ENCODE peak calls at places on chromosome 18, in ten cellular contexts. V is heart right ventricle, N is lower lobe of right lung, I is ovary, Z is right atrium auricular region, E is thyroid gland, R is heart left ventricle, J is hepatocyte, Y is sigmoid colon, L is pancreas. X is an unnamed sample. For H3K9me3, the result is how much of the 10 kb centered on the place peaks cover.

GRCh38 chr18:22691988-22692710 is 241.0 kb upstream of the RBBP8 start:
- DNase-seq in V (no peak), N (no peak), I (no peak), Z (no peak), E (no peak), R (no peak), J (peak), Y (no peak), L (no peak), X (no peak)

GRCh38 chr18:63882333-63883141 is 5.0 kb upstream of the SERPINB2 start:
- DNase-seq in V (no peak), N (no peak), I (no peak), Z (no peak), E (peak), R (no peak), J (peak), Y (no peak), L (peak), X (no peak)

GRCh38 chr18:70468861-70469570 is 180.2 kb downstream of the SOCS6 start:
- DNase-seq in V (no peak), N (no peak), I (no peak), Z (no peak), E (no peak), R (no peak), J (no peak), Y (no peak), L (no peak), X (peak)

GRCh38 chr18:63831080-63831788 is 56.0 kb downstream of the SERPINB7 start:
- DNase-seq in V (no peak), N (no peak), I (no peak), Z (no peak), E (no peak), R (no peak), J (no peak), Y (no peak), L (no peak), X (no peak)

GRCh38 chr18:12839057-12839525 is 44.9 kb downstream of the PTPN2 start:
- DNase-seq in V (no peak), N (no peak), I (no peak), Z (no peak), E (no peak), R (no peak), J (no peak), Y (no peak), L (no peak), X (no peak)

GRCh38 chr18:68721681-68722583 is 7.0 kb upstream of the TMX3 start:
- DNase-seq in V (no peak), N (no peak), I (no peak), Z (no peak), E (no peak), R (no peak), J (no peak), Y (no peak), L (no peak), X (no peak)

GRCh38 chr18:29436459-29436858 is 1259.5 kb upstream of the CDH2 start:
- DNase-seq in V (no peak), N (no peak), I (no peak), Z (no peak), E (no peak), R (no peak), J (no peak), Y (no peak), L (no peak), X (no peak)

GRCh38 chr18:27428120-27428519 is 243.0 kb upstream of the CHST9 start:
- DNase-seq in V (no peak), N (no peak), I (no peak), Z (no peak), E (no peak), R (no peak), J (peak), Y (no peak), L (no peak), X (no peak)

GRCh38 chr18:44957440-44957839 is 276.8 kb downstream of the SETBP1 start:
- DNase-seq in V (no peak), N (no peak), I (no peak), Z (no peak), E (no peak), R (no peak), J (no peak), Y (no peak), L (no peak), X (no peak)

GRCh38 chr18:38688402-38688801 is 1122.8 kb upstream of the CELF4 start:
- DNase-seq in V (no peak), N (no peak), I (no peak), Z (no peak), E (no peak), R (no peak), J (peak), Y (no peak), L (no peak), X (no peak)

GRCh38 chr18:51157215-51157614 is 40.3 kb downstream of the MEX3C start:
- DNase-seq in V (no peak), N (no peak), I (no peak), Z (no peak), E (no peak), R (no peak), J (no peak), Y (no peak), L (no peak), X (no peak)

GRCh38 chr18:35747894-35748472 is 166.4 kb downstream of the GALNT1 start:
- DNase-seq in V (no peak), N (no peak), I (no peak), Z (no peak), E (no peak), R (no peak), J (no peak), Y (no peak), L (no peak), X (no peak)

GRCh38 chr18:34548973-34549294 is 161.2 kb upstream of the DTNA start:
- DNase-seq in V (no peak), N (no peak), I (no peak), Z (no peak), E (no peak), R (no peak), J (no peak), Y (no peak), L (no peak), X (no peak)

GRCh38 chr18:34871435-34871834 is 161.3 kb downstream of the DTNA start:
- DNase-seq in V (no peak), N (no peak), I (no peak), Z (no peak), E (no peak), R (no peak), J (no peak), Y (no peak), L (no peak), X (no peak)

GRCh38 chr18:58896734-58897508 is 32.2 kb downstream of the ZNF532 start:
- DNase-seq in V (no peak), N (no peak), I (no peak), Z (no peak), E (no peak), R (no peak), J (no peak), Y (no peak), L (no peak), X (peak)

GRCh38 chr18:78875268-78875997 is 104.2 kb upstream of the SALL3 start:
- DNase-seq in V (no peak), N (no peak), I (no peak), Z (peak), E (no peak), R (no peak), J (peak), Y (no peak), L (no peak), X (peak)

GRCh38 chr18:58202406-58202730 is 158.3 kb downstream of the NEDD4L start:
- DNase-seq in V (no peak), N (no peak), I (no peak), Z (no peak), E (no peak), R (no peak), J (peak), Y (no peak), L (no peak), X (no peak)

GRCh38 chr18:48607049-48607984 is 68.5 kb downstream of the CTIF start:
- DNase-seq in V (peak), N (no peak), I (peak), Z (no peak), E (peak), R (peak), J (peak), Y (no peak), L (peak), X (peak)

GRCh38 chr18:55387139-55387984 is 200.6 kb downstream of the TCF4 start:
- DNase-seq in V (peak), N (no peak), I (no peak), Z (no peak), E (no peak), R (peak), J (no peak), Y (no peak), L (no peak), X (no peak)

GRCh38 chr18:24983566-24983965 is 368.4 kb downstream of the ZNF521 start:
- DNase-seq in V (no peak), N (no peak), I (no peak), Z (no peak), E (no peak), R (no peak), J (no peak), Y (no peak), L (no peak), X (no peak)

GRCh38 chr18:70382032-70382431 is 93.2 kb downstream of the SOCS6 start:
- DNase-seq in V (no peak), N (peak), I (no peak), Z (no peak), E (no peak), R (no peak), J (no peak), Y (no peak), L (no peak), X (no peak)

DNA sequence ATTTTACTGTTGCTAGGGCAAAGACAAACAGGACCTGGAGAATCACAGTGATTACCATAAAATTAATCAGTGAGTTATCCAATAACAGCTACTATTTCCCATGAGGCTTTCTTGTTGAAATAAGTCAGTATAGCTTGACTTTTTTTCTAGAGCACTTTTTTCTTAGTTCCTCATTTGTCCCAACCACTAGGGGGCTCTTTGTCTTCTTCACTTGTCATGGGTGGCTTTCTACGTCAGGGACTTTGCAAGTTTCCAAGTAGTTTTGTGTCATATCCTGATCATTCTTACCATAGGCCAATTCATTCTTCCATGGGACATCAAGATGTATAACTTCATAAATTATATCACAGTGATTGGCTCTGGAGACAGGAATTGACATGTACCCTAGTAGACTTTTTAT is 1019.6 kb upstream of the PIK3C3 start:
- DNase-seq in V (no peak), N (no peak), I (no peak), Z (no peak), E (no peak), R (no peak), J (peak), Y (no peak), L (no peak), X (no peak)
- TF ChIP-seq CTCF in V (peak), N (peak), I (no peak), Z (peak), E (no peak), R (peak), J (peak), Y (no peak), L (no peak), X (peak)

GRCh38 chr18:80023173-80023572 is 11.1 kb upstream of the RBFA start:
- DNase-seq in V (no peak), N (no peak), I (no peak), Z (no peak), E (no peak), R (no peak), J (no peak), Y (no peak), L (no peak), X (peak)
- H3K9me3 ChIP-seq in V (under half), N (half or more), I (half or more), Z (half or more), E (under half), R (half or more), J (under half), Y (under half), L (under half), X (under half)

DNA sequence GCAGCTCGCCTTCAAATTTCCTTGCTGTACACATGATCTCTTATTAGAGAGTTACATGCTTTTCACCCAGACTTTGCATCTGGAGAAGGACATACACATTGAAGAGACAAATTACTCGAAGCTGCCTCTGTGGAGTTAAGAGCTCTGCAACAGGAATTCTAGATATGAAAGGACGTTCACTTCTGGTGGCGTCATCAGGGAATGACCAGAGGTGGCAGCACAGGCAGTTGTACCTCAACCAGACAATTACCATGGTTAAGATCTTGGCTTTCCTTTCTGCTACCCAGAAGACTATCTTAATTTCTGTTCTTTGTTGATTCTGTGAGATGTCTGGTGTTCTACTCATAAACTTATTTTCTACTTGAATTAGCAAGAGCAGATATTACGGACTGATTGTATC is 39.1 kb upstream of the MC4R start:
- DNase-seq in V (no peak), N (no peak), I (no peak), Z (no peak), E (no peak), R (no peak), J (peak), Y (no peak), L (no peak), X (no peak)
- TF ChIP-seq CTCF in V (no peak), N (no peak), I (no peak), Z (no peak), E (no peak), R (no peak), J (no peak), Y (no peak), L (no peak), X (no peak)

DNA sequence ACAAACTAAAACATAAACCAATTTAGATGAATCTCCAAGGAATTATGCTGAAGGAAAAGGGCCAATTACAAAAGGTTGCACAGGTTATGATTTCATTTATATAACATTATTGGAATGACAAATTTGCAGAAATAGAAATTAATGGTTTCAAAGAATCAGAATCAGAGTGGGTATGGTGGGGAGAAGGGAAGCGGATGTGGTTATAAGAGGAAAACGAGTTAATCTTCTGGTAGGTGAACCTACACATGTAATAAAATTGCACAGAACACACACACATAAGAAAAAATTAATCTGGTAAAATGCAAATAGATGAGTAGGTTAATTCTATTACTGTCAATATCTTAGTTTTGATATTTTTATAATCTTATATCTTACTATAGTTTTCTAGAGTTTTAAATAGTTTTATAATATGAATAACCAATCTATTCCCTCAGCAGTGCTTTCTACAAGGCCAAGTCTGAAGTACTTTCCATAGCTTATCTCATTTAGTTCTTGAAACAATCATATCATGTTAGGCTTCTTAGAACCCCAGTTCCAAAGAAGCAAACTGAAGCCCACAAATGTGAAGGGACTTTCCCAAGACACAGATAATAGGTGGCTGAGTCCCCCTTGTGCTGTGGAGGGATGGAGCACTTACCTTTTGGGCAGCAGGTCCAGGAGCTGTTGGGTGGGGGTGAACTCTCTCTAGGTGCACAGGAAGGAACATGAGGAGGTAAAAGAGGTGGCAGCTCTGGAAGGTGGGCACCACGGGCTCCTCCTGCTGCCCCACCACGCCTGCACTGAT is 31.5 kb downstream of the ZNF519 start:
- DNase-seq in V (no peak), N (no peak), I (no peak), Z (no peak), E (no peak), R (no peak), J (no peak), Y (no peak), L (no peak), X (no peak)
- H3K9me3 ChIP-seq in V (under half), N (under half), I (under half), Z (under half), E (under half), R (under half), J (under half), Y (under half), L (under half), X (under half)

GRCh38 chr18:5457467-5457957 is 86.3 kb downstream of the EPB41L3 start:
- DNase-seq in V (no peak), N (no peak), I (no peak), Z (no peak), E (no peak), R (no peak), J (no peak), Y (no peak), L (no peak), X (no peak)

GRCh38 chr18:5461056-5461455 is 82.7 kb downstream of the EPB41L3 start:
- DNase-seq in V (no peak), N (no peak), I (no peak), Z (no peak), E (no peak), R (no peak), J (no peak), Y (no peak), L (no peak), X (no peak)

GRCh38 chr18:5455644-5456043 is 88.2 kb downstream of the EPB41L3 start:
- DNase-seq in V (no peak), N (no peak), I (no peak), Z (no peak), E (no peak), R (no peak), J (no peak), Y (no peak), L (no peak), X (no peak)

GRCh38 chr18:5452943-5453342 is 90.9 kb downstream of the EPB41L3 start:
- DNase-seq in V (no peak), N (no peak), I (no peak), Z (no peak), E (no peak), R (no peak), J (no peak), Y (no peak), L (no peak), X (no peak)

DNA sequence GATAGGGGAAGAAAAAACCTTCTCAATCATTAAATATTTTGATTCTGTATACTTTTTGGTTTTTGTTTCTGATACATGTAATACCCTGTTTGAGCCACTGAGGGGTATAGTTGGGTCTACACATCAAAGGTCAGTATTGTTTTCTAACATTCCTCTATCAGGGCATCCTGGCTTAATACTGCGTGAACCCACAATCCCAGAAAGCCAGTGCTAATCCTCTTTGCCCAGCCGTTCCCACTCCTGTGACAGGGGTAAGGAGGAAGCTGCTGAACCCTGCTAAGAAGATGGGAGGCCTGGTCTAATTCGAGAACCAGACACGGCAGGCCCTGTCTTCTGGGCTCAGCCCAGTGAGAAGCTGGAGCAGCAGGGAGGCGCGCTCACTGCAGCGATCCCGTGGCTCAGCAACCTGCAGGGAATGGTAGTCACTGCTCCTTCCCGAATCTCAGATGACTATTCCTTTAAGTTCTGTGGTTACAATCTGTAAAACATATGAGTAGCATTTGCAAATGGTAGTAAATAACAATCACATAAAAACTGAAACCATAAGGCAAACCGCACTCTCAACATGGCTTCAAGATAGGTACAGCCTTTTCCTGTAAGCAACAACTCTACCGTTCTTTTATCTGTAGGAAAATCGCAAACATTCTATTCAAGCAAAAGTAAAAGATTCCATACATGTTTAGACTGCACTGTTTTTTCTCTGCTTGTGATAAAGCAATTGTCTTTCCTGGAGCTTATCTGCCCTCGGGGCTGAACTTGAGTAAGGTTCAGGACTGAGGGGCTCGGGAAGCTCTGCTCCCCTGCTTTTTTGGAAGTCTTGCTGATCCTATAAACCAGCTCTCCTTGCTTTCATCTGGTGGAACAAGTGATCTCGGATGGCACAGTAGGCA is 87.0 kb downstream of the EPB41L3 start:
- DNase-seq in V (no peak), N (no peak), I (no peak), Z (peak), E (no peak), R (no peak), J (peak), Y (peak), L (no peak), X (peak)
- TF ChIP-seq CTCF in V (peak), N (no peak), I (peak), Z (peak), E (no peak), R (peak), J (peak), Y (peak), L (no peak), X (peak)

GRCh38 chr18:8900552-8900951 is 195.2 kb downstream of the MTCL1 start:
- DNase-seq in V (no peak), N (no peak), I (no peak), Z (no peak), E (no peak), R (no peak), J (no peak), Y (no peak), L (no peak), X (no peak)

GRCh38 chr18:8901019-8901418 is 195.7 kb downstream of the MTCL1 start:
- DNase-seq in V (no peak), N (no peak), I (no peak), Z (no peak), E (no peak), R (no peak), J (no peak), Y (no peak), L (no peak), X (no peak)

GRCh38 chr18:8895341-8895740 is 190.0 kb downstream of the MTCL1 start:
- DNase-seq in V (no peak), N (no peak), I (no peak), Z (no peak), E (no peak), R (no peak), J (no peak), Y (no peak), L (no peak), X (no peak)

GRCh38 chr18:8895987-8896619 is 190.7 kb downstream of the MTCL1 start:
- DNase-seq in V (no peak), N (no peak), I (no peak), Z (no peak), E (no peak), R (no peak), J (no peak), Y (no peak), L (no peak), X (no peak)

GRCh38 chr18:8898990-8899389 is 193.6 kb downstream of the MTCL1 start:
- DNase-seq in V (no peak), N (no peak), I (no peak), Z (no peak), E (no peak), R (no peak), J (no peak), Y (no peak), L (no peak), X (no peak)
- H3K9me3 ChIP-seq in V (under half), N (under half), I (under half), Z (under half), E (under half), R (under half), J (under half), Y (under half), L (under half), X (under half)

DNA sequence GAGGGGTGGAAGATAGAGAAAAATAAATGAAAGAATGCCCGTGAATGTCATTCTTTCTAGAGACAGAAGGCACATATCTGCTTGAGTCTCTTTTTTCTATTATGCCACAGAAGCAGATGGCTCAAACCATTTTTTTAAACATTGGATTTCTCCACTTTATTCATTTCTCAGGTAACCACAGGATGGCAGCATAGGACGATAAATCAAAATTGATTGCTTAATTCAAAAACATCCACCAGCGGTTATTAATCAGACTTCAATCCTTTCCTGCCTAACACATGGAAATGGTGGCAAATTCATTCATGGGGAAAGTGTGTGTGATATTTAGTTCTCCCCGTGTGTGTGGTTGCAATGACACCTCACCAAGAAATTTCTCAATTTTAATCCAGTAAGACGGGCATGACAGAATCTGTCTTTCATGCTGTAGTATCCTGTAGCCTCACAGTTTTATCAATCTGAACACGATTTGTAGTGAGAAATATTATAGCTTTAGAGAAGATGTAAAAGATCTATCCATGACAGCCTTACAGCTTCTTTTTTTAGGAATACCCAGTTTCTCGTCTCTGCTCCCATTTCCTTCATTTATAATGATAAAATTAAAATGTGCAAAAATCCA is 72.2 kb downstream of the DSC3 start:
- DNase-seq in V (peak), N (no peak), I (no peak), Z (no peak), E (no peak), R (no peak), J (peak), Y (no peak), L (no peak), X (no peak)
- TF ChIP-seq CTCF in V (peak), N (peak), I (no peak), Z (peak), E (no peak), R (peak), J (peak), Y (no peak), L (peak), X (peak)